ENCODE peak calls at places on chromosomes 13 and 19, in nine cellular contexts. One of them, this sample, is unnamed.
A peak's percentile ranks its signal among the peaks of the same experiment; 100 is the strongest.

GRCh38 chr13:109180905-109181425 is 551.6 kb downstream of the MYO16 start:
- DNase-seq in tibial nerve: no peak
- DNase-seq in H1: no peak
- DNase-seq in K562: no peak
- DNase-seq in stomach: no peak
- DNase-seq in transverse colon: no peak
- DNase-seq in sigmoid colon: no peak
- DNase-seq in suprapubic skin: no peak
- DNase-seq in upper lobe of left lung: no peak
- DNase-seq in this sample: no peak

GRCh38 chr13:24228852-24229458 is 68.4 kb downstream of the SPATA13 start:
- DNase-seq in tibial nerve: peak; percentile 52
- DNase-seq in H1: no peak
- DNase-seq in K562: peak; percentile 54
- DNase-seq in stomach: no peak
- DNase-seq in transverse colon: no peak
- DNase-seq in sigmoid colon: no peak
- DNase-seq in suprapubic skin: no peak
- DNase-seq in upper lobe of left lung: no peak
- DNase-seq in this sample: no peak

GRCh38 chr19:17803264-17803896 is 8.4 kb downstream of the B3GNT3 start:
- DNase-seq in tibial nerve: peak; percentile 9
- DNase-seq in H1: no peak
- DNase-seq in K562: no peak
- DNase-seq in stomach: no peak
- DNase-seq in transverse colon: no peak
- DNase-seq in sigmoid colon: no peak
- DNase-seq in suprapubic skin: no peak
- DNase-seq in upper lobe of left lung: peak; percentile 76
- DNase-seq in this sample: no peak

GRCh38 chr19:43779820-43780219 is 953 bp downstream of the KCNN4 start:
- DNase-seq in tibial nerve: no peak
- DNase-seq in H1: no peak
- DNase-seq in K562: peak; percentile 82
- DNase-seq in stomach: no peak
- DNase-seq in transverse colon: no peak
- DNase-seq in sigmoid colon: no peak
- DNase-seq in suprapubic skin: no peak
- DNase-seq in upper lobe of left lung: no peak
- DNase-seq in this sample: no peak

GRCh38 chr13:36981156-36981743 is 17.9 kb downstream of the ALG5 start:
- DNase-seq in tibial nerve: no peak
- DNase-seq in H1: no peak
- DNase-seq in K562: peak; percentile 16
- DNase-seq in stomach: no peak
- DNase-seq in transverse colon: no peak
- DNase-seq in sigmoid colon: no peak
- DNase-seq in suprapubic skin: no peak
- DNase-seq in upper lobe of left lung: no peak
- DNase-seq in this sample: no peak

GRCh38 chr19:29596885-29597525 is 9.1 kb upstream of the POP4 start:
- DNase-seq in tibial nerve: no peak
- DNase-seq in H1: no peak
- DNase-seq in K562: peak; percentile 45
- DNase-seq in stomach: no peak
- DNase-seq in transverse colon: no peak
- DNase-seq in sigmoid colon: no peak
- DNase-seq in suprapubic skin: no peak
- DNase-seq in upper lobe of left lung: no peak
- DNase-seq in this sample: no peak

GRCh38 chr19:1360818-1361461 is 22.8 kb upstream of the NDUFS7 start:
- DNase-seq in tibial nerve: peak; percentile 42
- DNase-seq in H1: no peak
- DNase-seq in K562: no peak
- DNase-seq in stomach: no peak
- DNase-seq in transverse colon: peak; percentile 35
- DNase-seq in sigmoid colon: peak; percentile 86
- DNase-seq in suprapubic skin: no peak
- DNase-seq in upper lobe of left lung: peak; percentile 92
- DNase-seq in this sample: peak; percentile 92

GRCh38 chr19:56566904-56567273 is 379 bp upstream of the ZNF470 start:
- DNase-seq in tibial nerve: peak; percentile 33
- DNase-seq in H1: no peak
- DNase-seq in K562: no peak
- DNase-seq in stomach: peak; percentile 46
- DNase-seq in transverse colon: peak; percentile 47
- DNase-seq in sigmoid colon: peak; percentile 71
- DNase-seq in suprapubic skin: peak; percentile 66
- DNase-seq in upper lobe of left lung: peak; percentile 92
- DNase-seq in this sample: peak; percentile 68

GRCh38 chr19:42277821-42278809 is 9.1 kb downstream of the CIC start:
- DNase-seq in tibial nerve: no peak
- DNase-seq in H1: no peak
- DNase-seq in K562: no peak
- DNase-seq in stomach: no peak
- DNase-seq in transverse colon: no peak
- DNase-seq in sigmoid colon: peak; percentile 72
- DNase-seq in suprapubic skin: peak; percentile 76
- DNase-seq in upper lobe of left lung: peak; percentile 75
- DNase-seq in this sample: peak; percentile 50

GRCh38 chr19:35144259-35144599 is 1.2 kb downstream of the FXYD7 start:
- DNase-seq in tibial nerve: no peak
- DNase-seq in H1: no peak
- DNase-seq in K562: no peak
- DNase-seq in stomach: no peak
- DNase-seq in transverse colon: no peak
- DNase-seq in sigmoid colon: no peak
- DNase-seq in suprapubic skin: no peak
- DNase-seq in upper lobe of left lung: no peak
- DNase-seq in this sample: no peak

GRCh38 chr13:72221276-72221962 is 354.4 kb upstream of the DACH1 start:
- DNase-seq in tibial nerve: no peak
- DNase-seq in H1: peak; percentile 75
- DNase-seq in K562: peak; percentile 7
- DNase-seq in stomach: no peak
- DNase-seq in transverse colon: peak; percentile 40
- DNase-seq in sigmoid colon: no peak
- DNase-seq in suprapubic skin: peak; percentile 55
- DNase-seq in upper lobe of left lung: peak; percentile 44
- DNase-seq in this sample: no peak

GRCh38 chr13:41017744-41018582 is 1.2 kb downstream of the ELF1 start:
- DNase-seq in tibial nerve: no peak
- DNase-seq in H1: no peak
- DNase-seq in K562: no peak
- DNase-seq in stomach: no peak
- DNase-seq in transverse colon: no peak
- DNase-seq in sigmoid colon: no peak
- DNase-seq in suprapubic skin: no peak
- DNase-seq in upper lobe of left lung: no peak
- DNase-seq in this sample: no peak

GRCh38 chr13:88196106-88196505 is 524.9 kb downstream of the SLITRK5 start:
- DNase-seq in tibial nerve: no peak
- DNase-seq in H1: no peak
- DNase-seq in K562: no peak
- DNase-seq in stomach: no peak
- DNase-seq in transverse colon: no peak
- DNase-seq in sigmoid colon: no peak
- DNase-seq in suprapubic skin: no peak
- DNase-seq in upper lobe of left lung: no peak
- DNase-seq in this sample: no peak

GRCh38 chr13:97001641-97002040 is 7.4 kb upstream of the OXGR1 start:
- DNase-seq in tibial nerve: no peak
- DNase-seq in H1: no peak
- DNase-seq in K562: no peak
- DNase-seq in stomach: no peak
- DNase-seq in transverse colon: peak; percentile 17
- DNase-seq in sigmoid colon: no peak
- DNase-seq in suprapubic skin: no peak
- DNase-seq in upper lobe of left lung: no peak
- DNase-seq in this sample: no peak

DNA sequence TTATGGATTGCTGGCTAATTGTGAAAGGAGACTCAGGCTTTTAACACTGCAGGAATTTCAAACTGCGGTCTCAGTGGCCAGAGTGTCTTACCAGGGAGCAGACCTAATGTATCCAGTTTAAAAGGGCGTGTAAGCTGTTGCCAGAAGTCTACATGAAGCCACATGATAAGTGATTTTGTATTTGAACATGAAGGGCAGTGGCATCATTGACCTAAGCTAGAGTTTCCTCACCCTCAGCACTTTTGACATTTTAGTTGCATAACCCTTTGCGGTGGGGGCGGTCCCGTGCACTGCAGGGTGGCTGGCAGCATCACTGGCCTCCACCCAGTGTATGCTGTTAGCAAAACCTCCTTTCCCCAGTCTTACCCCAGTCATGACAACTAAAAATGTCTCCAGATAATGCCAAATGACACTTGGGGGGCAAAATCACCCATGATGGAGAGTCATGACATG is 23.7 kb upstream of the GPR18 start:
- DNase-seq in tibial nerve: peak; percentile 76
- DNase-seq in H1: no peak
- DNase-seq in K562: no peak
- DNase-seq in stomach: peak; percentile 51
- DNase-seq in transverse colon: peak; percentile 62
- DNase-seq in sigmoid colon: peak; percentile 78
- DNase-seq in suprapubic skin: peak; percentile 85
- DNase-seq in upper lobe of left lung: peak; percentile 68
- DNase-seq in this sample: no peak
- TF ChIP-seq EP300 in tibial nerve: peak; percentile 92
- TF ChIP-seq EP300 in H1: no peak
- TF ChIP-seq EP300 in K562: no peak
- TF ChIP-seq EP300 in stomach: no peak
- TF ChIP-seq EP300 in transverse colon: no peak
- TF ChIP-seq EP300 in sigmoid colon: no peak
- TF ChIP-seq EP300 in suprapubic skin: no peak
- TF ChIP-seq EP300 in upper lobe of left lung: peak; percentile 89
- TF ChIP-seq EP300 in this sample: peak; percentile 31

DNA sequence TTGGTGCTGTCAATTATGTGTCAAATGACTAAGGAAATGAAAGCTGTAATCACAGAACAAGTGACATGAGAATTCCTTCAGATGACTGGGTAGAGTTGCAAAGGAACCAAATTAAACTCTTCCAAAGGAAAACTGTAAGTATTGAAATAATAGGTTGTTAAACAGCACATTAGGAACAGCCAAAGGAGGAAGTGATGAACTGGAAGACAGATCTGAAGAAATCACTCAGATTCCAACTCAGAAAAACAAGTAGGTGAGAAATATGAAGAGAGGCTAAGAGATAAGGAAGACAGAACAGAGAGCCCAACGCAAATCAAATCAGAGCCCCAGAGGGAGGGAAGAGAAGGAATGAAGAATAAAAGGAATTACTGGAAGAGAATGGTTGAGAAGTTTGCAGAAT is 15.4 kb downstream of the TMEM161A start:
- DNase-seq in tibial nerve: no peak
- DNase-seq in H1: no peak
- DNase-seq in K562: no peak
- DNase-seq in stomach: no peak
- DNase-seq in transverse colon: no peak
- DNase-seq in sigmoid colon: no peak
- DNase-seq in suprapubic skin: no peak
- DNase-seq in upper lobe of left lung: no peak
- DNase-seq in this sample: no peak
- TF ChIP-seq POLR2A in tibial nerve: no peak
- TF ChIP-seq POLR2A in H1: no peak
- TF ChIP-seq POLR2A in K562: no peak
- TF ChIP-seq POLR2A in stomach: no peak
- TF ChIP-seq POLR2A in transverse colon: no peak
- TF ChIP-seq POLR2A in sigmoid colon: no peak
- TF ChIP-seq POLR2A in suprapubic skin: no peak
- TF ChIP-seq POLR2A in upper lobe of left lung: no peak
- TF ChIP-seq POLR2A in this sample: no peak

GRCh38 chr13:114283581-114283980 is 2.2 kb downstream of the UPF3A start:
- DNase-seq in tibial nerve: no peak
- DNase-seq in H1: no peak
- DNase-seq in K562: peak; percentile 68
- DNase-seq in stomach: no peak
- DNase-seq in transverse colon: no peak
- DNase-seq in sigmoid colon: no peak
- DNase-seq in suprapubic skin: peak; percentile 8
- DNase-seq in upper lobe of left lung: no peak
- DNase-seq in this sample: no peak

GRCh38 chr13:114288157-114288591 is 6.8 kb downstream of the UPF3A start:
- DNase-seq in tibial nerve: no peak
- DNase-seq in H1: no peak
- DNase-seq in K562: no peak
- DNase-seq in stomach: no peak
- DNase-seq in transverse colon: no peak
- DNase-seq in sigmoid colon: no peak
- DNase-seq in suprapubic skin: peak; percentile 55
- DNase-seq in upper lobe of left lung: peak; percentile 60
- DNase-seq in this sample: no peak

GRCh38 chr13:114285166-114285808 is 3.9 kb downstream of the UPF3A start:
- DNase-seq in tibial nerve: no peak
- DNase-seq in H1: no peak
- DNase-seq in K562: no peak
- DNase-seq in stomach: no peak
- DNase-seq in transverse colon: no peak
- DNase-seq in sigmoid colon: no peak
- DNase-seq in suprapubic skin: peak; percentile 26
- DNase-seq in upper lobe of left lung: no peak
- DNase-seq in this sample: no peak

GRCh38 chr13:114284680-114285079 is 3.3 kb downstream of the UPF3A start:
- DNase-seq in tibial nerve: no peak
- DNase-seq in H1: no peak
- DNase-seq in K562: no peak
- DNase-seq in stomach: no peak
- DNase-seq in transverse colon: no peak
- DNase-seq in sigmoid colon: no peak
- DNase-seq in suprapubic skin: peak; percentile 7
- DNase-seq in upper lobe of left lung: no peak
- DNase-seq in this sample: no peak

GRCh38 chr13:114286808-114287207 is 5.4 kb downstream of the UPF3A start:
- DNase-seq in tibial nerve: no peak
- DNase-seq in H1: no peak
- DNase-seq in K562: no peak
- DNase-seq in stomach: no peak
- DNase-seq in transverse colon: no peak
- DNase-seq in sigmoid colon: no peak
- DNase-seq in suprapubic skin: peak; percentile 26
- DNase-seq in upper lobe of left lung: no peak
- DNase-seq in this sample: no peak
- H3K36me3 ChIP-seq in tibial nerve: peaks cover 69% of the 10 kb centered on the region
- H3K36me3 ChIP-seq in H1: peaks cover 66% of the 10 kb centered on the region
- H3K36me3 ChIP-seq in K562: peaks cover 81% of the 10 kb centered on the region
- H3K36me3 ChIP-seq in stomach: peaks cover 55% of the 10 kb centered on the region
- H3K36me3 ChIP-seq in transverse colon: no peaks in the 10 kb centered on the region
- H3K36me3 ChIP-seq in sigmoid colon: no peaks in the 10 kb centered on the region
- H3K36me3 ChIP-seq in suprapubic skin: peaks cover 45% of the 10 kb centered on the region
- H3K36me3 ChIP-seq in upper lobe of left lung: peaks cover 28% of the 10 kb centered on the region
- H3K36me3 ChIP-seq in this sample: no peaks in the 10 kb centered on the region

DNA sequence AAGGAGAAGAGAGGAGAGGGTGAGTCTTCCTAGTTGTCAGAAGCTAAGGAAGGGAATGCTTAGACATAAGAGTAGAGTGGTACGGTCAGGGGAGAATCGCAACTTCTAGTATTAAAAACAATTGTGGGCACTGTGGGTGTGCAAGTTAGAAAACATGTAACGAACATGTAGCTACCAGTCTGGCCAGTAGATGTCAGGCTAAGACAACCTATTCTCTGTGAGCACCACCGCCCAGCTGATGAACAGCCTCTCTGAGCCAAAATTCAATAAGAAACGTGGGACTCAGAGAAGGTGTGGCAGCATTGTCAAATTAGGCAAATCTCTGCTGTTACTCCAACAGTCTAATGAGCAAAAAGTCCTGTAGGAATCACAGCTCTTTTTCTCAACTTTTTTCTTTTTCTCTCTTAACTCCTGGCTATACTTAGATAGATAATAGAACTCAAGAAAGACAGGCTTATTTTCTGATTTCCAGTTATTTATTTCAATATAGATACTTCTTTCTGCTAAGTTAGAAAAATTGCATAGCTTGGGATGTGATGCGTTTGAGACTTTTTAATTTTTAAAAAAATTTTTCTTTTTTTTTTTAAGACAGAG is 186.2 kb downstream of the USP12 start:
- DNase-seq in tibial nerve: peak; percentile 93
- DNase-seq in H1: no peak
- DNase-seq in K562: peak; percentile 81
- DNase-seq in stomach: peak; percentile 78
- DNase-seq in transverse colon: peak; percentile 82
- DNase-seq in sigmoid colon: peak; percentile 87
- DNase-seq in suprapubic skin: peak; percentile 77
- DNase-seq in upper lobe of left lung: no peak
- DNase-seq in this sample: peak; percentile 66
- TF ChIP-seq EP300 in tibial nerve: peak; percentile 40
- TF ChIP-seq EP300 in H1: no peak
- TF ChIP-seq EP300 in K562: no peak
- TF ChIP-seq EP300 in stomach: no peak
- TF ChIP-seq EP300 in transverse colon: no peak
- TF ChIP-seq EP300 in sigmoid colon: no peak
- TF ChIP-seq EP300 in suprapubic skin: no peak
- TF ChIP-seq EP300 in upper lobe of left lung: no peak
- TF ChIP-seq EP300 in this sample: no peak